ENCODE peak calls at places on chromosomes 4 and X, in seven cellular contexts. One of them, this sample, is unnamed.

GRCh38 chr4:145097331-145097820 is 620 bp downstream of the ANAPC10 start:
- DNase-seq in GM23338: no peak
- DNase-seq in ELR: no peak
- DNase-seq in AML-193: no peak
- DNase-seq in stimulated activated CD8-positive, alpha-beta memory T cell treated with anti-CD3 and anti-CD28 coated beads, Interleukin-2, amount 100 ng/mL, for 48 hours: no peak
- DNase-seq in fibroblast of the aortic adventitia: no peak
- DNase-seq in iris pigment epithelial cell: no peak
- DNase-seq in this sample: no peak

GRCh38 chrX:54248309-54248708 is 65.3 kb upstream of the FAM120C start:
- DNase-seq in ELR: peak
- DNase-seq in fibroblast of the aortic adventitia: peak
- DNase-seq in GM23338: peak
- DNase-seq in AML-193: peak
- DNase-seq in stimulated activated CD8-positive, alpha-beta memory T cell treated with anti-CD3 and anti-CD28 coated beads, Interleukin-2, amount 100 ng/mL, for 48 hours: no peak
- DNase-seq in iris pigment epithelial cell: peak
- DNase-seq in this sample: peak

GRCh38 chr4:15149842-15150592 is 147.7 kb downstream of the CPEB2 start:
- DNase-seq in stimulated activated CD8-positive, alpha-beta memory T cell treated with anti-CD3 and anti-CD28 coated beads, Interleukin-2, amount 100 ng/mL, for 48 hours: no peak
- DNase-seq in ELR: peak
- DNase-seq in AML-193: peak
- DNase-seq in iris pigment epithelial cell: peak
- DNase-seq in fibroblast of the aortic adventitia: peak
- DNase-seq in GM23338: peak
- DNase-seq in this sample: peak

GRCh38 chr4:158722291-158722916 is 792 bp downstream of the PPID start:
- DNase-seq in stimulated activated CD8-positive, alpha-beta memory T cell treated with anti-CD3 and anti-CD28 coated beads, Interleukin-2, amount 100 ng/mL, for 48 hours: no peak
- DNase-seq in ELR: peak
- DNase-seq in GM23338: peak
- DNase-seq in iris pigment epithelial cell: peak
- DNase-seq in AML-193: no peak
- DNase-seq in fibroblast of the aortic adventitia: peak
- DNase-seq in this sample: peak

GRCh38 chr4:125085-125820 is 952 bp downstream of the ZNF718 start:
- DNase-seq in GM23338: peak
- DNase-seq in stimulated activated CD8-positive, alpha-beta memory T cell treated with anti-CD3 and anti-CD28 coated beads, Interleukin-2, amount 100 ng/mL, for 48 hours: no peak
- DNase-seq in iris pigment epithelial cell: peak
- DNase-seq in fibroblast of the aortic adventitia: peak
- DNase-seq in ELR: peak
- DNase-seq in AML-193: peak
- DNase-seq in this sample: peak

GRCh38 chrX:81215685-81216084 is 13.8 kb downstream of the SH3BGRL start:
- DNase-seq in AML-193: no peak
- DNase-seq in stimulated activated CD8-positive, alpha-beta memory T cell treated with anti-CD3 and anti-CD28 coated beads, Interleukin-2, amount 100 ng/mL, for 48 hours: no peak
- DNase-seq in iris pigment epithelial cell: no peak
- DNase-seq in fibroblast of the aortic adventitia: no peak
- DNase-seq in ELR: no peak
- DNase-seq in GM23338: no peak
- DNase-seq in this sample: no peak

GRCh38 chr4:1171306-1172227 is 816 bp downstream of the SPON2 start:
- DNase-seq in fibroblast of the aortic adventitia: no peak
- DNase-seq in ELR: no peak
- DNase-seq in stimulated activated CD8-positive, alpha-beta memory T cell treated with anti-CD3 and anti-CD28 coated beads, Interleukin-2, amount 100 ng/mL, for 48 hours: peak
- DNase-seq in AML-193: no peak
- DNase-seq in GM23338: peak
- DNase-seq in iris pigment epithelial cell: peak
- DNase-seq in this sample: no peak

GRCh38 chr4:4860803-4861591 is 1.5 kb downstream of the MSX1 start:
- DNase-seq in ELR: peak
- DNase-seq in stimulated activated CD8-positive, alpha-beta memory T cell treated with anti-CD3 and anti-CD28 coated beads, Interleukin-2, amount 100 ng/mL, for 48 hours: no peak
- DNase-seq in AML-193: no peak
- DNase-seq in GM23338: peak
- DNase-seq in fibroblast of the aortic adventitia: peak
- DNase-seq in iris pigment epithelial cell: no peak
- DNase-seq in this sample: peak

GRCh38 chrX:150429577-150429976 is 66.5 kb downstream of the MAMLD1 start:
- DNase-seq in AML-193: peak
- DNase-seq in iris pigment epithelial cell: peak
- DNase-seq in GM23338: no peak
- DNase-seq in stimulated activated CD8-positive, alpha-beta memory T cell treated with anti-CD3 and anti-CD28 coated beads, Interleukin-2, amount 100 ng/mL, for 48 hours: no peak
- DNase-seq in ELR: peak
- DNase-seq in fibroblast of the aortic adventitia: peak
- DNase-seq in this sample: peak

GRCh38 chr4:74453037-74453635 is 8.2 kb downstream of the AREG start:
- DNase-seq in iris pigment epithelial cell: no peak
- DNase-seq in stimulated activated CD8-positive, alpha-beta memory T cell treated with anti-CD3 and anti-CD28 coated beads, Interleukin-2, amount 100 ng/mL, for 48 hours: no peak
- DNase-seq in AML-193: no peak
- DNase-seq in GM23338: no peak
- DNase-seq in fibroblast of the aortic adventitia: no peak
- DNase-seq in ELR: no peak
- DNase-seq in this sample: no peak

GRCh38 chr4:106369456-106370060 is 980 bp upstream of the GIMD1 start:
- DNase-seq in GM23338: peak
- DNase-seq in ELR: peak
- DNase-seq in AML-193: peak
- DNase-seq in fibroblast of the aortic adventitia: peak
- DNase-seq in stimulated activated CD8-positive, alpha-beta memory T cell treated with anti-CD3 and anti-CD28 coated beads, Interleukin-2, amount 100 ng/mL, for 48 hours: no peak
- DNase-seq in iris pigment epithelial cell: peak
- DNase-seq in this sample: peak

GRCh38 chr4:82282875-82283274 is 90.9 kb downstream of the HNRNPD start:
- DNase-seq in fibroblast of the aortic adventitia: no peak
- DNase-seq in stimulated activated CD8-positive, alpha-beta memory T cell treated with anti-CD3 and anti-CD28 coated beads, Interleukin-2, amount 100 ng/mL, for 48 hours: no peak
- DNase-seq in ELR: no peak
- DNase-seq in AML-193: no peak
- DNase-seq in iris pigment epithelial cell: no peak
- DNase-seq in GM23338: peak
- DNase-seq in this sample: no peak

GRCh38 chrX:12360991-12361598 is 222.8 kb downstream of the FRMPD4 start:
- DNase-seq in AML-193: no peak
- DNase-seq in GM23338: no peak
- DNase-seq in ELR: peak
- DNase-seq in fibroblast of the aortic adventitia: peak
- DNase-seq in stimulated activated CD8-positive, alpha-beta memory T cell treated with anti-CD3 and anti-CD28 coated beads, Interleukin-2, amount 100 ng/mL, for 48 hours: no peak
- DNase-seq in iris pigment epithelial cell: peak
- DNase-seq in this sample: peak

GRCh38 chrX:124228849-124229248 is 103.6 kb upstream of the TEX13D start:
- DNase-seq in AML-193: no peak
- DNase-seq in ELR: no peak
- DNase-seq in fibroblast of the aortic adventitia: no peak
- DNase-seq in stimulated activated CD8-positive, alpha-beta memory T cell treated with anti-CD3 and anti-CD28 coated beads, Interleukin-2, amount 100 ng/mL, for 48 hours: no peak
- DNase-seq in iris pigment epithelial cell: no peak
- DNase-seq in GM23338: peak
- DNase-seq in this sample: no peak

GRCh38 chr4:106058919-106059318 is 163.6 kb downstream of the NPNT start:
- DNase-seq in AML-193: no peak
- DNase-seq in fibroblast of the aortic adventitia: no peak
- DNase-seq in stimulated activated CD8-positive, alpha-beta memory T cell treated with anti-CD3 and anti-CD28 coated beads, Interleukin-2, amount 100 ng/mL, for 48 hours: no peak
- DNase-seq in GM23338: no peak
- DNase-seq in ELR: no peak
- DNase-seq in iris pigment epithelial cell: peak
- DNase-seq in this sample: peak

GRCh38 chrX:134695999-134696398 is 37.7 kb upstream of the PLAC1 start:
- DNase-seq in ELR: no peak
- DNase-seq in AML-193: no peak
- DNase-seq in stimulated activated CD8-positive, alpha-beta memory T cell treated with anti-CD3 and anti-CD28 coated beads, Interleukin-2, amount 100 ng/mL, for 48 hours: no peak
- DNase-seq in fibroblast of the aortic adventitia: peak
- DNase-seq in GM23338: no peak
- DNase-seq in iris pigment epithelial cell: no peak
- DNase-seq in this sample: no peak

GRCh38 chr4:59936566-59936965 is 1263.6 kb upstream of the ADGRL3 start:
- DNase-seq in AML-193: no peak
- DNase-seq in fibroblast of the aortic adventitia: no peak
- DNase-seq in stimulated activated CD8-positive, alpha-beta memory T cell treated with anti-CD3 and anti-CD28 coated beads, Interleukin-2, amount 100 ng/mL, for 48 hours: no peak
- DNase-seq in iris pigment epithelial cell: no peak
- DNase-seq in ELR: no peak
- DNase-seq in GM23338: no peak
- DNase-seq in this sample: no peak

GRCh38 chr4:136855886-136856285 is 676.4 kb downstream of the PCDH18 start:
- DNase-seq in stimulated activated CD8-positive, alpha-beta memory T cell treated with anti-CD3 and anti-CD28 coated beads, Interleukin-2, amount 100 ng/mL, for 48 hours: no peak
- DNase-seq in GM23338: no peak
- DNase-seq in AML-193: no peak
- DNase-seq in iris pigment epithelial cell: no peak
- DNase-seq in fibroblast of the aortic adventitia: no peak
- DNase-seq in ELR: no peak
- DNase-seq in this sample: no peak

GRCh38 chr4:48787031-48787430 is 7.0 kb upstream of the FRYL start:
- DNase-seq in fibroblast of the aortic adventitia: peak
- DNase-seq in iris pigment epithelial cell: no peak
- DNase-seq in stimulated activated CD8-positive, alpha-beta memory T cell treated with anti-CD3 and anti-CD28 coated beads, Interleukin-2, amount 100 ng/mL, for 48 hours: no peak
- DNase-seq in ELR: no peak
- DNase-seq in AML-193: no peak
- DNase-seq in GM23338: no peak
- DNase-seq in this sample: no peak

GRCh38 chrX:87526281-87526680 is 8.7 kb downstream of the KLHL4 start:
- DNase-seq in ELR: no peak
- DNase-seq in stimulated activated CD8-positive, alpha-beta memory T cell treated with anti-CD3 and anti-CD28 coated beads, Interleukin-2, amount 100 ng/mL, for 48 hours: no peak
- DNase-seq in AML-193: no peak
- DNase-seq in fibroblast of the aortic adventitia: peak
- DNase-seq in iris pigment epithelial cell: no peak
- DNase-seq in GM23338: no peak
- DNase-seq in this sample: no peak

GRCh38 chr4:122100508-122100907 is 51.6 kb upstream of the BLTP1 start:
- DNase-seq in AML-193: no peak
- DNase-seq in ELR: no peak
- DNase-seq in iris pigment epithelial cell: no peak
- DNase-seq in fibroblast of the aortic adventitia: no peak
- DNase-seq in stimulated activated CD8-positive, alpha-beta memory T cell treated with anti-CD3 and anti-CD28 coated beads, Interleukin-2, amount 100 ng/mL, for 48 hours: no peak
- DNase-seq in GM23338: peak
- DNase-seq in this sample: no peak

GRCh38 chr4:41009411-41009810 is 204.9 kb downstream of the APBB2 start:
- DNase-seq in ELR: peak
- DNase-seq in GM23338: no peak
- DNase-seq in stimulated activated CD8-positive, alpha-beta memory T cell treated with anti-CD3 and anti-CD28 coated beads, Interleukin-2, amount 100 ng/mL, for 48 hours: no peak
- DNase-seq in fibroblast of the aortic adventitia: peak
- DNase-seq in iris pigment epithelial cell: peak
- DNase-seq in AML-193: no peak
- DNase-seq in this sample: peak

GRCh38 chr4:122777846-122778501 is 45.5 kb downstream of the BBS12 start:
- DNase-seq in iris pigment epithelial cell: peak
- DNase-seq in fibroblast of the aortic adventitia: peak
- DNase-seq in AML-193: no peak
- DNase-seq in ELR: peak
- DNase-seq in GM23338: no peak
- DNase-seq in stimulated activated CD8-positive, alpha-beta memory T cell treated with anti-CD3 and anti-CD28 coated beads, Interleukin-2, amount 100 ng/mL, for 48 hours: no peak
- DNase-seq in this sample: peak

GRCh38 chr4:42296196-42296595 is 101.1 kb upstream of the SHISA3 start:
- DNase-seq in stimulated activated CD8-positive, alpha-beta memory T cell treated with anti-CD3 and anti-CD28 coated beads, Interleukin-2, amount 100 ng/mL, for 48 hours: no peak
- DNase-seq in iris pigment epithelial cell: no peak
- DNase-seq in GM23338: no peak
- DNase-seq in ELR: peak
- DNase-seq in fibroblast of the aortic adventitia: peak
- DNase-seq in AML-193: no peak
- DNase-seq in this sample: peak

GRCh38 chr4:85717366-85717765 is 242.4 kb downstream of the ARHGAP24 start:
- DNase-seq in stimulated activated CD8-positive, alpha-beta memory T cell treated with anti-CD3 and anti-CD28 coated beads, Interleukin-2, amount 100 ng/mL, for 48 hours: no peak
- DNase-seq in GM23338: no peak
- DNase-seq in iris pigment epithelial cell: peak
- DNase-seq in AML-193: peak
- DNase-seq in ELR: no peak
- DNase-seq in fibroblast of the aortic adventitia: peak
- DNase-seq in this sample: peak

GRCh38 chr4:167021545-167022155 is 212.6 kb downstream of the SPOCK3 start:
- DNase-seq in iris pigment epithelial cell: peak
- DNase-seq in ELR: peak
- DNase-seq in GM23338: peak
- DNase-seq in AML-193: peak
- DNase-seq in stimulated activated CD8-positive, alpha-beta memory T cell treated with anti-CD3 and anti-CD28 coated beads, Interleukin-2, amount 100 ng/mL, for 48 hours: peak
- DNase-seq in fibroblast of the aortic adventitia: peak
- DNase-seq in this sample: peak